ENCODE peak calls at places on chromosomes 6 and 20, in four cellular contexts. One of them, this sample, is unnamed.

GRCh38 chr20:35845561-35845960 is 73.7 kb downstream of the PHF20 start:
- DNase-seq in Kasumi-1: no peak
- DNase-seq in nephron progenitor cell: no peak
- DNase-seq in AG04450: no peak
- DNase-seq in this sample: no peak

GRCh38 chr6:31180500-31180899 is 10.0 kb upstream of the POU5F1 start:
- DNase-seq in Kasumi-1: no peak
- DNase-seq in nephron progenitor cell: no peak
- DNase-seq in AG04450: no peak
- DNase-seq in this sample: peak; percentile 9

GRCh38 chr20:9035129-9035528 is 33.8 kb upstream of the PLCB4 start:
- DNase-seq in Kasumi-1: no peak
- DNase-seq in nephron progenitor cell: no peak
- DNase-seq in AG04450: peak; percentile 72
- DNase-seq in this sample: peak; percentile 90

GRCh38 chr20:676315-676937 is 824 bp upstream of the SCRT2 start:
- DNase-seq in Kasumi-1: peak; percentile 57
- DNase-seq in nephron progenitor cell: peak; percentile 16
- DNase-seq in AG04450: no peak
- DNase-seq in this sample: no peak

GRCh38 chr6:40997256-40997957 is 41.6 kb downstream of the UNC5CL start:
- DNase-seq in Kasumi-1: no peak
- DNase-seq in nephron progenitor cell: no peak
- DNase-seq in AG04450: peak; percentile 24
- DNase-seq in this sample: peak; percentile 9

GRCh38 chr6:41684311-41685182 is 46.3 kb downstream of the MDFI start:
- DNase-seq in Kasumi-1: no peak
- DNase-seq in nephron progenitor cell: no peak
- DNase-seq in AG04450: no peak
- DNase-seq in this sample: no peak

GRCh38 chr6:97305676-97306075 is 22.7 kb upstream of the MMS22L start:
- DNase-seq in Kasumi-1: no peak
- DNase-seq in nephron progenitor cell: no peak
- DNase-seq in AG04450: no peak
- DNase-seq in this sample: no peak

GRCh38 chr20:4820833-4821518 is 99.3 kb downstream of the PRND start:
- DNase-seq in Kasumi-1: no peak
- DNase-seq in nephron progenitor cell: no peak
- DNase-seq in AG04450: peak; percentile 60
- DNase-seq in this sample: peak; percentile 37

GRCh38 chr6:45728674-45729073 is 287.0 kb downstream of the CLIC5 start:
- DNase-seq in Kasumi-1: peak; percentile 24
- DNase-seq in nephron progenitor cell: no peak
- DNase-seq in AG04450: no peak
- DNase-seq in this sample: peak; percentile 66

GRCh38 chr6:751765-752164 is 58.8 kb upstream of the EXOC2 start:
- DNase-seq in Kasumi-1: no peak
- DNase-seq in nephron progenitor cell: no peak
- DNase-seq in AG04450: no peak
- DNase-seq in this sample: no peak

GRCh38 chr20:17895641-17896246 is 72.8 kb downstream of the SNX5 start:
- DNase-seq in Kasumi-1: peak; percentile 44
- DNase-seq in nephron progenitor cell: no peak
- DNase-seq in AG04450: no peak
- DNase-seq in this sample: no peak

GRCh38 chr6:157486632-157487031 is 105.6 kb downstream of the ZDHHC14 start:
- DNase-seq in Kasumi-1: peak; percentile 30
- DNase-seq in nephron progenitor cell: no peak
- DNase-seq in AG04450: no peak
- DNase-seq in this sample: no peak

GRCh38 chr20:53925651-53926401 is 144.6 kb downstream of the BCAS1 start:
- DNase-seq in Kasumi-1: no peak
- DNase-seq in nephron progenitor cell: no peak
- DNase-seq in AG04450: no peak
- DNase-seq in this sample: no peak

GRCh38 chr6:119384444-119384843 is 34.9 kb upstream of the MAN1A1 start:
- DNase-seq in Kasumi-1: no peak
- DNase-seq in nephron progenitor cell: no peak
- DNase-seq in AG04450: no peak
- DNase-seq in this sample: peak; percentile 21

GRCh38 chr20:1536893-1537730 is 20.4 kb downstream of the SIRPD start:
- DNase-seq in Kasumi-1: peak; percentile 27
- DNase-seq in nephron progenitor cell: no peak
- DNase-seq in AG04450: no peak
- DNase-seq in this sample: no peak

GRCh38 chr6:118288355-118289124 is 259.6 kb upstream of the PLN start:
- DNase-seq in Kasumi-1: no peak
- DNase-seq in nephron progenitor cell: no peak
- DNase-seq in AG04450: no peak
- DNase-seq in this sample: no peak

GRCh38 chr6:150877928-150878327 is 12.4 kb downstream of the MTHFD1L start:
- DNase-seq in Kasumi-1: no peak
- DNase-seq in nephron progenitor cell: no peak
- DNase-seq in AG04450: no peak
- DNase-seq in this sample: no peak

GRCh38 chr20:542777-543368 is 717 bp downstream of the CSNK2A1 start:
- DNase-seq in Kasumi-1: peak; percentile 36
- DNase-seq in nephron progenitor cell: peak; percentile 39
- DNase-seq in AG04450: no peak
- DNase-seq in this sample: no peak

GRCh38 chr6:168328086-168328485 is 8.5 kb upstream of the DACT2 start:
- DNase-seq in Kasumi-1: no peak
- DNase-seq in nephron progenitor cell: no peak
- DNase-seq in AG04450: no peak
- DNase-seq in this sample: no peak

GRCh38 chr20:2696646-2697045 is 4.1 kb downstream of the EBF4 start:
- DNase-seq in Kasumi-1: no peak
- DNase-seq in nephron progenitor cell: no peak
- DNase-seq in AG04450: no peak
- DNase-seq in this sample: no peak

GRCh38 chr6:4489538-4489937 is 286.7 kb upstream of the CDYL start:
- DNase-seq in Kasumi-1: no peak
- DNase-seq in nephron progenitor cell: no peak
- DNase-seq in AG04450: no peak
- DNase-seq in this sample: no peak

GRCh38 chr6:29507319-29507718 is 19.6 kb upstream of the MAS1L start:
- DNase-seq in Kasumi-1: no peak
- DNase-seq in nephron progenitor cell: no peak
- DNase-seq in AG04450: no peak
- DNase-seq in this sample: no peak

GRCh38 chr20:61500791-61501321 is 248.8 kb downstream of the CDH4 start:
- DNase-seq in Kasumi-1: no peak
- DNase-seq in nephron progenitor cell: no peak
- DNase-seq in AG04450: no peak
- DNase-seq in this sample: no peak

GRCh38 chr20:20009784-20010253 is 7.3 kb upstream of the NAA20 start:
- DNase-seq in Kasumi-1: no peak
- DNase-seq in nephron progenitor cell: no peak
- DNase-seq in AG04450: no peak
- DNase-seq in this sample: no peak

GRCh38 chr20:40471261-40471629 is 217.8 kb downstream of the MAFB start:
- DNase-seq in Kasumi-1: no peak
- DNase-seq in nephron progenitor cell: peak; percentile 25
- DNase-seq in AG04450: no peak
- DNase-seq in this sample: no peak

GRCh38 chr20:33910529-33911327 is 83.0 kb upstream of the RALY start:
- DNase-seq in Kasumi-1: no peak
- DNase-seq in nephron progenitor cell: no peak
- DNase-seq in AG04450: no peak
- DNase-seq in this sample: no peak

GRCh38 chr20:43946659-43947315 is 32.1 kb downstream of the TOX2 start:
- DNase-seq in Kasumi-1: no peak
- DNase-seq in nephron progenitor cell: peak; percentile 22
- DNase-seq in AG04450: no peak
- DNase-seq in this sample: no peak

GRCh38 chr6:111759836-111760785 is 113.1 kb downstream of the FYN start:
- DNase-seq in Kasumi-1: no peak
- DNase-seq in nephron progenitor cell: no peak
- DNase-seq in AG04450: peak; percentile 71
- DNase-seq in this sample: peak; percentile 86

GRCh38 chr6:150915156-150915555 is 49.7 kb downstream of the MTHFD1L start:
- DNase-seq in Kasumi-1: no peak
- DNase-seq in nephron progenitor cell: no peak
- DNase-seq in AG04450: no peak
- DNase-seq in this sample: no peak

GRCh38 chr6:158854214-158855101 is 35.3 kb upstream of the EZR start:
- DNase-seq in Kasumi-1: no peak
- DNase-seq in nephron progenitor cell: no peak
- DNase-seq in AG04450: no peak
- DNase-seq in this sample: no peak

GRCh38 chr6:15061176-15061575 is 184.7 kb upstream of the JARID2 start:
- DNase-seq in Kasumi-1: no peak
- DNase-seq in nephron progenitor cell: peak; percentile 32
- DNase-seq in AG04450: no peak
- DNase-seq in this sample: no peak